ENCODE peak calls at places on chromosomes 11 and 22, in five cellular contexts. E is cardiac septum, M is body of pancreas, X is putamen, T is left cardiac atrium. J is an unnamed sample.

GRCh38 chr11:126547691-126548090 is 192.2 kb downstream of the ST3GAL4 start:
- DNase-seq in X (no peak), E (no peak), T (no peak), M (no peak), J (no peak)

GRCh38 chr22:24494535-24495364 is at the start of gene UPB1:
- DNase-seq in X (no peak), T (peak), M (no peak), E (no peak), J (peak)

GRCh38 chr11:119284344-119285157 is 32.4 kb downstream of the MCAM start:
- DNase-seq in T (no peak), M (no peak), E (no peak), X (no peak), J (no peak)

GRCh38 chr11:69524291-69524882 is 42.9 kb downstream of the LINC01488 start:
- DNase-seq in E (peak), M (no peak), X (no peak), T (peak), J (no peak)

GRCh38 chr22:21038405-21038804 is 6.0 kb upstream of the SLC7A4 start:
- DNase-seq in X (no peak), T (no peak), E (no peak), M (no peak), J (no peak)

GRCh38 chr11:23236846-23237550 is 376.7 kb upstream of the CCDC179 start:
- DNase-seq in X (no peak), E (no peak), T (no peak), M (no peak), J (no peak)

GRCh38 chr11:64742087-64742939 is 1.6 kb downstream of the RASGRP2 start:
- DNase-seq in M (no peak), T (peak), X (no peak), E (no peak), J (peak)

GRCh38 chr11:78420255-78420764 is 2.7 kb upstream of the GAB2 start:
- DNase-seq in T (peak), M (peak), E (peak), X (peak), J (peak)

GRCh38 chr11:35170503-35170902 is 31.5 kb downstream of the CD44 start:
- DNase-seq in E (no peak), M (no peak), T (no peak), X (no peak), J (no peak)

GRCh38 chr11:105774899-105775298 is 165.0 kb downstream of the GRIA4 start:
- DNase-seq in X (no peak), E (no peak), T (no peak), M (no peak), J (no peak)

J was measured in kidney.